ENCODE peak calls at places on chromosome 13, in four cellular contexts. Z is SK-MEL-5, N is COR-L47, W is H54. K is an unnamed sample.

GRCh38 chr13:31172001-31172400 is 10.3 kb upstream of the HSPH1 start:
- DNase-seq in Z (no peak), W (no peak), N (no peak), K (no peak)

GRCh38 chr13:41148421-41149283 is 16.1 kb upstream of the KBTBD6 start:
- DNase-seq in Z (no peak), N (no peak), W (no peak), K (no peak)

GRCh38 chr13:45928843-45929242 is 77.3 kb upstream of the SIAH3 start:
- DNase-seq in Z (no peak), N (no peak), W (no peak), K (no peak)

GRCh38 chr13:32940601-32941000 is 75.6 kb upstream of the KL start:
- DNase-seq in Z (peak; percentile 15), N (no peak), W (no peak), K (peak; percentile 9)

GRCh38 chr13:27830010-27830409 is 37.7 kb downstream of the GSX1 start:
- DNase-seq in W (peak; percentile 35), Z (peak; percentile 43), N (peak; percentile 28), K (no peak)

GRCh38 chr13:73870970-73871935 is 263.0 kb downstream of the KLF12 start:
- DNase-seq in Z (no peak), W (no peak), N (no peak), K (peak; percentile 4)

GRCh38 chr13:50894042-50894441 is 15.5 kb upstream of the RNASEH2B start:
- DNase-seq in W (no peak), Z (no peak), N (no peak), K (no peak)

GRCh38 chr13:110528371-110528770 is 33.2 kb downstream of the RAB20 start:
- DNase-seq in Z (peak; percentile 90), W (no peak), N (no peak), K (peak; percentile 65)

GRCh38 chr13:45162194-45162593 is 38.7 kb downstream of the KCTD4 start:
- DNase-seq in N (no peak), W (no peak), Z (no peak), K (peak; percentile 56)

GRCh38 chr13:42327725-42328124 is 55.8 kb downstream of the AKAP11 start:
- DNase-seq in N (no peak), Z (no peak), W (no peak), K (no peak)

GRCh38 chr13:101527130-101527529 is 74.7 kb downstream of the ITGBL1 start:
- DNase-seq in N (no peak), Z (no peak), W (no peak), K (no peak)

GRCh38 chr13:41075034-41075433 is 13.7 kb downstream of the WBP4 start:
- DNase-seq in W (no peak), N (peak; percentile 70), Z (peak; percentile 59), K (no peak)

GRCh38 chr13:24713022-24713421 is 32.8 kb downstream of the ATP12A start:
- DNase-seq in N (no peak), W (no peak), Z (no peak), K (no peak)

GRCh38 chr13:113948034-113948742 is 25.7 kb downstream of the C13orf46 start:
- DNase-seq in N (no peak), Z (no peak), W (no peak), K (no peak)

GRCh38 chr13:24274452-24274971 is 34.9 kb upstream of the C1QTNF9 start:
- DNase-seq in N (no peak), W (no peak), Z (no peak), K (no peak)

GRCh38 chr13:26132756-26133155 is 80.9 kb upstream of the SHISA2 start:
- DNase-seq in W (no peak), N (peak; percentile 3), Z (peak; percentile 32), K (peak; percentile 8)

GRCh38 chr13:59531571-59532091 is 632.1 kb downstream of the DIAPH3 start:
- DNase-seq in N (peak; percentile 87), W (no peak), Z (peak; percentile 12), K (peak; percentile 71)

GRCh38 chr13:82802528-82802927 is 1079.7 kb downstream of the SLITRK1 start:
- DNase-seq in Z (no peak), W (no peak), N (no peak), K (no peak)

GRCh38 chr13:63184693-63185092 is 1769.0 kb upstream of the PCDH20 start:
- DNase-seq in N (no peak), W (peak; percentile 14), Z (peak; percentile 31), K (peak; percentile 58)

GRCh38 chr13:48531416-48532145 is 1.3 kb downstream of the RCBTB2 start:
- DNase-seq in Z (peak; percentile 29), W (no peak), N (no peak), K (no peak)

GRCh38 chr13:110250258-110250891 is 56.6 kb downstream of the COL4A1 start:
- DNase-seq in Z (peak; percentile 53), N (no peak), W (no peak), K (peak; percentile 22)

GRCh38 chr13:40340368-40341085 is 325.9 kb downstream of the FOXO1 start:
- DNase-seq in W (no peak), Z (peak; percentile 30), N (no peak), K (no peak)

GRCh38 chr13:46655727-46656180 is 102.8 kb downstream of the LRCH1 start:
- DNase-seq in W (no peak), N (no peak), Z (no peak), K (no peak)

GRCh38 chr13:28250542-28250941 is 112.2 kb downstream of the PAN3 start:
- DNase-seq in N (no peak), Z (no peak), W (no peak), K (no peak)

GRCh38 chr13:42899266-42899665 is 92.8 kb downstream of the EPSTI1 start:
- DNase-seq in Z (no peak), W (no peak), N (no peak), K (no peak)

GRCh38 chr13:40401911-40402776 is 264.3 kb downstream of the FOXO1 start:
- DNase-seq in W (peak; percentile 51), N (no peak), Z (peak; percentile 92), K (peak; percentile 89)

GRCh38 chr13:24288870-24289269 is 20.5 kb upstream of the C1QTNF9 start:
- DNase-seq in W (no peak), N (no peak), Z (no peak), K (no peak)

GRCh38 chr13:46552888-46553520 is at the start of gene LRCH1:
- DNase-seq in Z (peak; percentile 88), N (peak; percentile 90), W (peak; percentile 58), K (peak; percentile 75)

GRCh38 chr13:28441533-28441928 is 53.4 kb downstream of the FLT1 start:
- DNase-seq in N (no peak), Z (no peak), W (no peak), K (no peak)

GRCh38 chr13:71492346-71492871 is 374.6 kb downstream of the DACH1 start:
- DNase-seq in W (no peak), N (no peak), Z (no peak), K (no peak)

GRCh38 chr13:24459234-24459633 is 53.3 kb downstream of the PARP4 start:
- DNase-seq in W (no peak), Z (no peak), N (no peak), K (no peak)

GRCh38 chr13:74574964-74575728 is 440.9 kb upstream of the KLF12 start:
- DNase-seq in Z (peak; percentile 1), W (no peak), N (peak; percentile 14), K (no peak)

GRCh38 chr13:85558118-85558517 is 241.1 kb downstream of the SLITRK6 start:
- DNase-seq in Z (peak; percentile 31), W (no peak), N (no peak), K (no peak)

GRCh38 chr13:38191016-38191415 is 158.6 kb upstream of the UFM1 start:
- DNase-seq in Z (no peak), N (no peak), W (no peak), K (no peak)

GRCh38 chr13:80881495-80882482 is 540.9 kb upstream of the SPRY2 start:
- DNase-seq in W (no peak), N (no peak), Z (no peak), K (no peak)

GRCh38 chr13:74201530-74201929 is 67.3 kb upstream of the KLF12 start:
- DNase-seq in N (no peak), W (no peak), Z (no peak), K (no peak)

GRCh38 chr13:44605275-44605674 is 29.1 kb upstream of the TSC22D1 start:
- DNase-seq in W (no peak), Z (no peak), N (no peak), K (no peak)

GRCh38 chr13:114134111-114134943 is 1.9 kb upstream of the RASA3 start:
- DNase-seq in Z (no peak), N (no peak), W (no peak), K (no peak)

GRCh38 chr13:78147905-78148304 is 229.3 kb upstream of the EDNRB start:
- DNase-seq in Z (no peak), N (no peak), W (no peak), K (peak; percentile 22)

K was measured in H4.